ENCODE peak calls at places on chromosomes 7 and 10, in five cellular contexts. B is A549, I is heart left ventricle, R is adrenal gland, K is IMR-90. N is an unnamed sample. For H3K4me1, the result is how much of the 10 kb centered on the place peaks cover.

GRCh38 chr10:20986049-20986448 is 88.9 kb upstream of the NEBL start:
- DNase-seq in B (no peak), I (no peak), R (no peak), K (no peak), N (no peak)

GRCh38 chr7:106813705-106814305 is 51.3 kb upstream of the PIK3CG start:
- DNase-seq in B (no peak), I (no peak), R (no peak), K (peak), N (no peak)

GRCh38 chr7:50962962-50963374 is 180.3 kb upstream of the GRB10 start:
- DNase-seq in B (peak), I (peak), R (peak), K (no peak), N (no peak)

GRCh38 chr7:149753370-149754233 is 19.8 kb downstream of the ZNF467 start:
- DNase-seq in B (peak), I (no peak), R (peak), K (peak), N (no peak)

GRCh38 chr10:70962686-70963085 is 74.3 kb upstream of the PCBD1 start:
- DNase-seq in B (no peak), I (no peak), R (no peak), K (no peak), N (no peak)

GRCh38 chr7:159146084-159146858 is 1.6 kb upstream of the VIPR2 start:
- DNase-seq in B (no peak), I (no peak), R (no peak), K (no peak), N (no peak)

GRCh38 chr7:50409856-50410468 is 40.2 kb downstream of the FIGNL1 start:
- DNase-seq in B (no peak), I (no peak), R (no peak), K (no peak), N (no peak)

GRCh38 chr7:85239114-85239513 is 52.3 kb upstream of the SEMA3D start:
- DNase-seq in B (no peak), I (no peak), R (no peak), K (no peak), N (no peak)

GRCh38 chr7:110621289-110621688 is 469.6 kb upstream of the LRRN3 start:
- DNase-seq in B (no peak), I (no peak), R (no peak), K (no peak), N (no peak)

GRCh38 chr10:88986549-88987242 is 3.9 kb upstream of the FAS start:
- DNase-seq in B (peak), I (no peak), R (no peak), K (peak), N (no peak)

GRCh38 chr10:112374724-112375541 is 1.0 kb downstream of the ACSL5 start:
- DNase-seq in B (no peak), I (no peak), R (no peak), K (no peak), N (no peak)

GRCh38 chr10:122245897-122246296 is 25.2 kb upstream of the BTBD16 start:
- DNase-seq in B (no peak), I (no peak), R (no peak), K (no peak), N (no peak)

GRCh38 chr7:142313528-142313927 is 55.7 kb upstream of the PRSS58 start:
- DNase-seq in B (no peak), I (no peak), R (no peak), K (no peak), N (no peak)

GRCh38 chr7:39527296-39527695 is 38.9 kb upstream of the YAE1 start:
- DNase-seq in B (no peak), I (no peak), R (no peak), K (no peak), N (no peak)

GRCh38 chr10:6877351-6878066 is 297.4 kb upstream of the PRKCQ start:
- DNase-seq in B (no peak), I (no peak), R (no peak), K (no peak), N (peak)

GRCh38 chr7:110003827-110004226 is 1087.1 kb upstream of the LRRN3 start:
- DNase-seq in B (no peak), I (no peak), R (no peak), K (no peak), N (no peak)

GRCh38 chr7:297611-298374 is 7.8 kb downstream of the FOXL3 start:
- DNase-seq in B (no peak), I (no peak), R (no peak), K (no peak), N (no peak)

GRCh38 chr7:871900-872537 is 4.3 kb upstream of the GET4 start:
- DNase-seq in B (no peak), I (no peak), R (no peak), K (no peak), N (no peak)

GRCh38 chr7:87413029-87413428 is 62.5 kb downstream of the ABCB4 start:
- DNase-seq in B (no peak), I (no peak), R (no peak), K (peak), N (no peak)

GRCh38 chr7:7157177-7157886 is 25.0 kb upstream of the C1GALT1 start:
- DNase-seq in B (no peak), I (no peak), R (no peak), K (peak), N (no peak)

GRCh38 chr10:121974535-121975294 is at the start of gene NSMCE4A:
- DNase-seq in B (peak), I (peak), R (peak), K (peak), N (peak)

GRCh38 chr7:28419717-28420116 is 7.4 kb downstream of the CREB5 start:
- DNase-seq in B (no peak), I (no peak), R (no peak), K (peak), N (peak)

GRCh38 chr10:124677291-124677690 is 66.9 kb downstream of the FAM53B start:
- DNase-seq in B (no peak), I (no peak), R (peak), K (no peak), N (no peak)

GRCh38 chr7:46853451-46853850 is 728.5 kb downstream of the TNS3 start:
- DNase-seq in B (no peak), I (no peak), R (no peak), K (peak), N (no peak)

GRCh38 chr7:5225616-5226290 is 35.7 kb downstream of the WIPI2 start:
- DNase-seq in B (no peak), I (no peak), R (no peak), K (no peak), N (no peak)

GRCh38 chr10:43649149-43649523 is 455 bp upstream of the ZNF32 start:
- DNase-seq in B (no peak), I (no peak), R (no peak), K (no peak), N (no peak)

GRCh38 chr7:26469188-26469587 is 177.5 kb downstream of the SNX10 start:
- DNase-seq in B (no peak), I (no peak), R (no peak), K (no peak), N (no peak)

GRCh38 chr7:38840736-38841460 is 68.1 kb downstream of the VPS41 start:
- DNase-seq in B (no peak), I (no peak), R (no peak), K (peak), N (no peak)

GRCh38 chr7:82624337-82624736 is 180.8 kb upstream of the CACNA2D1 start:
- DNase-seq in B (no peak), I (no peak), R (no peak), K (peak), N (no peak)

GRCh38 chr7:132411142-132411541 is 165.1 kb downstream of the PLXNA4 start:
- DNase-seq in B (no peak), I (no peak), R (no peak), K (no peak), N (no peak)

GRCh38 chr7:44541-44896 is 147.9 kb upstream of the FAM20C start:
- DNase-seq in B (no peak), I (peak), R (peak), K (no peak), N (no peak)

GRCh38 chr7:8831386-8831785 is 398.0 kb downstream of the NXPH1 start:
- DNase-seq in B (no peak), I (no peak), R (no peak), K (no peak), N (no peak)

GRCh38 chr7:98276241-98276761 is 5.2 kb upstream of the BRI3 start:
- DNase-seq in B (no peak), I (no peak), R (no peak), K (peak), N (no peak)

GRCh38 chr7:155583636-155584035 is 37.3 kb upstream of the CNPY1 start:
- DNase-seq in B (no peak), I (no peak), R (no peak), K (no peak), N (no peak)

GRCh38 chr10:127117125-127117524 is 79.3 kb downstream of the INSYN2A start:
- DNase-seq in B (peak), I (peak), R (peak), K (peak), N (no peak)

DNA sequence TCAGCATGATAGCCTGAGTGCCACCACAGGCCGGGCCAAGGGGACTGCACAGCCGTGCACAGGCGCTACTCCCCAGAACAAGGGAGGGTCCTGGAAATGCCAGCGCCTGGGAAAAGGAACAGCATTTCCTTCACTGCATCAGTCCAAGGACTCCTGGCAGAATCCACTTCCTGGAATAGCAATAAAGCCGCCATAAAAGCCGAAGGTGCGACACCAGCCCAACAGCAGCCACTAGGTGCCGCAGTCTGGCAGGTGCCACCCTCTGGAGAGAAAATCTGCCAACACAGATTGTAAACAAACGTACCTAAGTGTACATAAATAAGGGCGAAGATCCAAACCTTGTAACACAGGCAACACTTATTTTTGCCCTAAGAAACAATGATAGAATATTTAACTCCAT is 22.3 kb downstream of the VOPP1 start:
- DNase-seq in B (no peak), I (peak), R (no peak), K (no peak), N (peak)
- H3K4me1 ChIP-seq in B (half or more), I (under half), R (under half), K (under half), N (half or more)

GRCh38 chr7:2524808-2525140 is 5.2 kb downstream of the LFNG start:
- DNase-seq in B (no peak), I (no peak), R (no peak), K (no peak), N (no peak)

GRCh38 chr7:2523461-2523905 is 3.9 kb downstream of the LFNG start:
- DNase-seq in B (no peak), I (no peak), R (no peak), K (no peak), N (no peak)

GRCh38 chr7:2525161-2525930 is 5.8 kb downstream of the LFNG start:
- DNase-seq in B (no peak), I (no peak), R (no peak), K (no peak), N (no peak)

GRCh38 chr7:2522780-2523433 is 3.3 kb downstream of the LFNG start:
- DNase-seq in B (peak), I (no peak), R (no peak), K (no peak), N (no peak)

DNA sequence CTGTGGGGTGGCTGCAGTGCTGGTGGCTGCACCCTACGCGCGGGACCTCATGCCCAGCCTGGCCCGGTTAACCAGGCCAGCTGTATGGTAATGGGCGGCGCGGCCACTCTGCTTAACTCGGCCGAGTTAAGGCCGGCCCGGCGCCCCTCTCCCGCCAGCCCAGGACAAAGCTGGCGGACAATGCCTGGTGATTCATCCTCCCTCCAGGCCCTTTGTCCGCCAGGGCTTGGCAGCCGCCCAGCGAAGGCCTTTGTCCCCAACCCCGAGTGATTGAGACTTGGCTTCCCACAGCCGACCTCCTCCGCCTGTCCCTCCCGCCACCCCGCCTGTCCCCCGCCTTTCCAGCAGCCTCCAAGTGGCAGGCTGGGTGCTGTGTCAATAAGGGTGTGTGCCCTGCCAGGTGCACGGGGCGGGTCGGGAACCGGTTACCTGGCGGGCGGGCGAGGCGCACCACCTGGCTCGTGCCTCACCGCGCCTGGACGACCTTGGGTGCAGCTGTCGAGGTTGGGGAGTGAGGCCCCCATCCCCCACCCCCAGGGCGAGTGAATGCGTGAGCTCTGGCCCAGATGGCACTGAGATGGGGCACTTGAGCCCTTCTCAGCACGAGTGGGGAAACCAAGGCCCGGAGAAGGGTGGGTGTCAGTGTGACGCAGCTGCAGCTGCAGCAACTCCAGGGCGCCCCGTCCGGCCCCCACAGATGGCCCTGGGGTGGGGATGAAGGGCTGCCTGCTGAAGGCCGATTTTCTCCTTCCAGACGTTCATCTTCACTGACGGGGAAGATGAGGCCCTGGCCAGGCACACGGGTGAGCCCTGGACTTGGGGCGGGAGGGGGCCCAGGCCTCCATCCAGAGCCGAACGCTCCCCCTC is 4.6 kb downstream of the LFNG start:
- DNase-seq in B (peak), I (peak), R (peak), K (peak), N (peak)
- TF ChIP-seq POLR2A in B (no peak), I (no peak), R (peak), K (no peak), N (no peak)

DNA sequence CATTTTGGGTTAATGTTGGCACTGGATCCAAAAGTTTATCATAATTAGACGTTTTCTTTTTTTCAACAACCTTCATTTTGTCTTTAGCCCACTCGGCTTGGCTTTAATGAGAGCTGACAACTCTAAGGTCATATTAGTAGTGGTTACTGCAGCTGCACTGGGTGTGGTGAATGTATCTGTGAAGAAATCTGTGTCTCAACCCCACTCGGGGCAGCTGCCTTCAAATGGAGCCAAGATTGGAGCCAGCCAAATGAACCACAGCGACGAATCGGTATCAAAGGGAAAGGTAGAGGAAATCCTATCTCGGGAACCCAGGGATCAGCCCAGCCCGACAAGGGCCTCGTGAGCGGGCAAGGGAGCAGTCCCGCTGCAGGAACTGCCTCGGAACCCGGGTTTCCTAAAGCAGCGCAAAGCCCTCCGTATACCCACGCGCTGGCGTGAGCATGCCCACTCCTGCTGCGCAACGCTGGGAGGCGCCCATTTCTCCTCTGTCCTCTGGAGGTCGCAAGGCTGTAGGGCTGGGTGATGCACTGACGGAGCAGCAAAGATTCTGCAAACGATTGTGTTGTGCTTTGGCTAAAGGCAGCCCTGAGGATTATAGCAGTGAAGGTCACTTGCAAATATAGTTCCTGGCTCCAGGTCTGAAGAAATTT is 98.7 kb upstream of the MBL2 start:
- DNase-seq in B (no peak), I (no peak), R (no peak), K (no peak), N (no peak)
- TF ChIP-seq CTCF in B (no peak), I (no peak), R (no peak), K (no peak), N (no peak)

GRCh38 chr10:44971419-44971818 is 7.2 kb downstream of the DEPP1 start:
- DNase-seq in B (no peak), I (no peak), R (no peak), K (no peak), N (no peak)
- H3K4me1 ChIP-seq in B (under half), I (half or more), R (under half), K (under half), N (half or more)

GRCh38 chr10:28624351-28624750 is 53.0 kb upstream of the BAMBI start:
- DNase-seq in B (no peak), I (no peak), R (no peak), K (no peak), N (no peak)
- TF ChIP-seq POLR2A in B (no peak), I (no peak), R (no peak), K (no peak), N (no peak)

DNA sequence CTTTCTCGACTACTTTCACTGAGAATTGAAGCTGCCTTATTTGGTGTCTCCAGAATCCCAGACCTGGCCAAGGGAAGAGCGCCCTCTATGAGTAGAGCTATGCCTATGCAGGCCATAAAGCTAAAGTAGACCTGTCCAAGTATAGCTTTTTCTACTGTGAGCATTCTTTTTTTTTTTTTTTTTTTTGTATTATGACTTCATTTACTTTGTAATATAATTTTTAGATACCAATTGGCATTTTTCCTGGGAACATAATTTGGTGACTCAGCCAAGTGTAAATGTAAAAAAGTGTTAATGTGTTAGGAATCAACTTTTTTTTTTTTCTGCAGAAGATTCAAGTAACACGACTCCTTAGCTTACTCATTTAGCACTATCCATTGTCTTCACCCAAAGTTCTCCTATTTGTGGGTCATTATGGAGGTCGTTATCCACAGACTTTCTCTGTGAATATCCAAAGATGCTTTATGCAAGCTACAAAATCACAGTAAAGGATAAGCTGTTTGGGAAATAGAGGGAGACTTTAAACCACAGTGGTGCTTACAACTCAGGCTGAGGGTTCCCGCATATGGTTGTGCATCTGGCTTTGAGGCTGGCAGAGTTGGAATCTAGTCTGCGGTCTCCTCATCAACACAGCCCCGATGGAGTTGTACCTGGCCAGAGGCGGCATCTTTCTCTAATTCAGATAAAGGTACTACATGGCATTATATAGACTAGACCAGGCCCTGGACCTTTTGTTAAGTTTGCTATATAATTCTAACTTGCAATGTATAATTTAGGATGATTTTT is 1040.2 kb upstream of the SORCS1 start:
- DNase-seq in B (no peak), I (no peak), R (no peak), K (no peak), N (no peak)
- TF ChIP-seq CTCF in B (no peak), I (peak), R (no peak), K (peak), N (no peak)

GRCh38 chr10:72254891-72255568 is 18.7 kb upstream of the DDIT4 start:
- DNase-seq in B (peak), I (peak), R (peak), K (peak), N (peak)
- H3K4me1 ChIP-seq in B (half or more), I (half or more), R (half or more), K (under half), N (half or more)

DNA sequence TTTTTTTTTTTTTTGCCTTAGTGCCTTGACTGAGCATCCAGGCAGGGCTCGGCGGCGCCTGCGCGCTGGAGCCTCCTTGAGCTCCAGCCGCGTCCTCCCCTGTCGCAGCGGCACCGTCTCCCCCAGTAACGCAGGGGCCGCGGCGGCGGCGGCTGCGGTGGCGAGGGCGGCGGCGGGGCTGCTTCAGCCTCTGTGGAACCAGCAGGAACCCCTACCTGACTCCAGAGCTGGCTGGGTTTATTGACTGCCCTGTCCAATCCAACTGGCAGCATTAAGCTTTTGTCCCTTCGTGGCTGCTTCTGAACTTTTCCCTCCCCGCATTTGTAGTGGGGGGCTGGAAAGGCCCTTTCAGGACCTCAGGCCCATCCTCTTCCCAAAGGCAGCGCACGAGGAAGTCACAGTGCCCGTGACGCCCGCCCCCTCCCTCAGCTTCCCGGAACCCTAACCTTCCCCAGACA is at the start of gene GPR85:
- DNase-seq in B (peak), I (peak), R (peak), K (peak), N (peak)
- TF ChIP-seq POLR2A in B (no peak), I (no peak), R (no peak), K (no peak), N (no peak)

N was measured in gastrocnemius medialis.